ENCODE peak calls at places on chromosomes 5 and 9, in eight cellular contexts. H is GM20000, A is GM13976, L is GM12865, V is spleen, U is right atrium auricular region, O is BE2C, I is endothelial cell. N is an unnamed sample.

GRCh38 chr5:159519365-159519764 is 189.1 kb upstream of the IL12B start:
- DNase-seq in H (no peak), A (no peak), L (no peak), V (no peak), U (no peak), O (no peak), I (no peak), N (no peak)

GRCh38 chr5:147567917-147568598 is 58.2 kb upstream of the DPYSL3 start:
- DNase-seq in H (no peak), A (no peak), L (no peak), V (no peak), U (no peak), O (no peak), I (no peak), N (peak; percentile 53)

GRCh38 chr9:15086096-15087030 is 176.1 kb upstream of the FREM1 start:
- DNase-seq in H (no peak), A (no peak), L (no peak), V (no peak), U (no peak), O (no peak), I (no peak), N (peak; percentile 36)

GRCh38 chr9:124254261-124254682 is 3.5 kb upstream of the NEK6 start:
- DNase-seq in H (peak; percentile 76), A (peak; percentile 75), L (peak; percentile 96), V (peak; percentile 51), U (no peak), O (no peak), I (no peak), N (no peak)

GRCh38 chr5:159552751-159553150 is 222.5 kb upstream of the IL12B start:
- DNase-seq in H (no peak), A (no peak), L (no peak), V (no peak), U (no peak), O (no peak), I (no peak), N (peak; percentile 82)

GRCh38 chr5:141121985-141122384 is 367 bp downstream of the PCDHB4 start:
- DNase-seq in H (no peak), A (no peak), L (no peak), V (no peak), U (no peak), O (peak; percentile 31), I (no peak), N (no peak)

GRCh38 chr9:107174441-107174840 is 108.6 kb upstream of the RAD23B start:
- DNase-seq in H (no peak), A (no peak), L (peak; percentile 34), V (no peak), U (no peak), O (no peak), I (no peak), N (peak; percentile 66)

GRCh38 chr5:89484962-89485361 is 602.0 kb upstream of the MEF2C start:
- DNase-seq in H (no peak), A (no peak), L (no peak), V (no peak), U (no peak), O (no peak), I (no peak), N (no peak)

GRCh38 chr5:107979272-107979671 is 308.5 kb upstream of the EFNA5 start:
- DNase-seq in H (no peak), A (no peak), L (no peak), V (no peak), U (no peak), O (no peak), I (no peak), N (peak; percentile 35)

GRCh38 chr9:113566011-113566711 is 102.6 kb downstream of the RGS3 start:
- DNase-seq in H (no peak), A (no peak), L (no peak), V (peak; percentile 59), U (no peak), O (no peak), I (no peak), N (peak; percentile 16)

GRCh38 chr5:93583799-93584530 is 943 bp downstream of the NR2F1 start:
- DNase-seq in H (no peak), A (peak; percentile 49), L (peak; percentile 61), V (peak; percentile 88), U (peak; percentile 58), O (peak; percentile 81), I (peak; percentile 75), N (peak; percentile 63)

GRCh38 chr9:133759146-133759900 is 21.2 kb upstream of the SARDH start:
- DNase-seq in H (no peak), A (no peak), L (no peak), V (peak; percentile 18), U (no peak), O (peak; percentile 0), I (no peak), N (peak; percentile 59)

GRCh38 chr5:36692791-36693763 is 86.7 kb downstream of the SLC1A3 start:
- DNase-seq in H (peak; percentile 82), A (peak; percentile 82), L (peak; percentile 82), V (peak; percentile 92), U (peak; percentile 91), O (peak; percentile 78), I (peak; percentile 84), N (peak; percentile 74)

GRCh38 chr9:21653091-21653490 is 149.3 kb upstream of the MTAP start:
- DNase-seq in H (no peak), A (no peak), L (no peak), V (no peak), U (no peak), O (no peak), I (no peak), N (peak; percentile 90)

GRCh38 chr5:73591102-73591695 is 25.7 kb downstream of the UTP15 start:
- DNase-seq in H (peak; percentile 55), A (peak; percentile 36), L (peak; percentile 89), V (no peak), U (no peak), O (peak; percentile 69), I (peak; percentile 74), N (peak; percentile 77)

GRCh38 chr9:74303945-74304344 is 193.2 kb upstream of the RORB start:
- DNase-seq in H (no peak), A (no peak), L (no peak), V (no peak), U (no peak), O (no peak), I (no peak), N (no peak)

GRCh38 chr9:74304598-74304997 is 192.5 kb upstream of the RORB start:
- DNase-seq in H (no peak), A (no peak), L (no peak), V (no peak), U (no peak), O (no peak), I (no peak), N (no peak)

GRCh38 chr9:74309654-74310053 is 187.5 kb upstream of the RORB start:
- DNase-seq in H (no peak), A (no peak), L (no peak), V (no peak), U (no peak), O (no peak), I (no peak), N (no peak)
- TF ChIP-seq CTCF in H (no peak), A (no peak), L (no peak), V (no peak), U (no peak), O (no peak), I (no peak), N (no peak)

DNA sequence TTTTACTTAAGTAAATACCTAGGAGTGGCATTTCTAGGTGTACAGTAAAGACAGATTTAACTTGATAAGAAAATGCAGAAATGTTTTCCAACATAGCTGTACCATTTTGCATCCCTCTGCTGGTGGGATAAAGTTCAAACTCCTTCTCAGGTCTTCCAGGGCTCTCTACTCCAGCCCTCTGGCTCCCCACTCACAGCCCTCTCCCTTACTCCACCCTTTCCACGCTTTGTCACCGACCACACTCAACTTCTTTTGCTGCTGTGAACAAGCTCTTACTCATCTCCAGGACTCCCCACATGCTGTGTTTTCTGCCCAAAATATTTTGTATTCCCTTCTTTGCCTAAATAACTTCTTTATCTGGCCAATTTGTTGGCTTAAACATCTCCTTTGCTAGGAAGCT is 90.6 kb upstream of the OSMR start:
- DNase-seq in H (no peak), A (no peak), L (no peak), V (no peak), U (no peak), O (no peak), I (no peak), N (peak; percentile 58)
- TF ChIP-seq CTCF in H (no peak), A (no peak), L (no peak), V (no peak), U (no peak), O (no peak), I (no peak), N (peak; percentile 17)

DNA sequence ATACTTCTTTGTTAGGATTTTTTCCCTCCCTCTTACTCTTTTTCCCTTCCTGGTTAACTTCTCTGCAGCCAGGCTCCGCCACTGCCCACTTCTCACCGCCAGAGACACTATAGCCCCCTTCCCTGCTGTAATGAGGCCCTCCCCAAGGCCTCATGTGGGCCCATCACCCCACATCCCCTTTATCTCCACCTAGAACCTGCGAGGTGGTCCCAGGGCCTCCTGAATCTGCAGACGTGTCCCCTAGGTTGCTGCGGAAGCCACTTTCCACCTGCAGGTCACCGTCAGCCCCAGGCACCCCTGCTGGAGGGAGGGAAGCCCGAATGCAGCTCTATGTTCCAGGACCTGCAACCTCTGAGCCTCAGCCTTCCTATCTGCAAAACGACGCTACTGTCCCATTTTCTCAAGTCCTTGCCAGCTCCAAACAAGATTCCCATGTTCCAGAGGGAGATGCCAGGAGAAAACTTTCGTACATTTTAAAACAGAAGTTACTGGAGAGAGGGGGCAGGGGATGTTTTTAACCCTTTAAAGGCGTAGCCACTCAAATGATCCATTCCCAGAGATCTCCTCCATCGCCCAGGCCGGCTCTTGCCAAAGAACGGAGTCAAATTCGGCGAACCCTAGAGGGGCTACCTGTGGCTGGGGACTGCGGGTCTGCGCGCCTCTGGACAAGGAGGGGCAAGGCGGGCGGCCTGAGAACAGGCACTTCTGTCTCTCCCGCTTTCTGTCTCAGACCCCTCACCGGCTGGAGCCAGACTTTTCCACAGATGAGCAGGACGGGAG is 929 bp downstream of the SH3PXD2B start:
- DNase-seq in H (no peak), A (no peak), L (no peak), V (no peak), U (no peak), O (peak; percentile 26), I (peak; percentile 63), N (peak; percentile 77)
- TF ChIP-seq CTCF in H (no peak), A (no peak), L (no peak), V (no peak), U (no peak), O (peak; percentile 43), I (peak; percentile 47), N (peak; percentile 73)

GRCh38 chr5:76378355-76378754 is 24.7 kb upstream of the IQGAP2 start:
- DNase-seq in H (no peak), A (no peak), L (no peak), V (no peak), U (no peak), O (no peak), I (no peak), N (no peak)

GRCh38 chr5:76379316-76379715 is 23.8 kb upstream of the IQGAP2 start:
- DNase-seq in H (no peak), A (no peak), L (no peak), V (no peak), U (no peak), O (no peak), I (no peak), N (no peak)

GRCh38 chr5:76379855-76380254 is 23.2 kb upstream of the IQGAP2 start:
- DNase-seq in H (no peak), A (no peak), L (no peak), V (no peak), U (no peak), O (no peak), I (no peak), N (no peak)

GRCh38 chr5:76372320-76373054 is 30.6 kb upstream of the IQGAP2 start:
- DNase-seq in H (no peak), A (no peak), L (no peak), V (no peak), U (no peak), O (peak; percentile 48), I (no peak), N (peak; percentile 86)

GRCh38 chr5:76376141-76376900 is 26.8 kb upstream of the IQGAP2 start:
- DNase-seq in H (no peak), A (no peak), L (no peak), V (no peak), U (no peak), O (no peak), I (no peak), N (peak; percentile 56)
- TF ChIP-seq CTCF in H (no peak), A (no peak), L (no peak), V (no peak), U (no peak), O (no peak), I (no peak), N (no peak)

N was measured in fibroblast of lung.